ENCODE peak calls at places on chromosomes 6 and 20, in six cellular contexts. One of them, this sample, is unnamed.

GRCh38 chr6:81753709-81754678 is 1.5 kb upstream of the TENT5A start:
- DNase-seq in heart right ventricle: peak; percentile 87
- DNase-seq in sigmoid colon: peak; percentile 95
- DNase-seq in upper lobe of right lung: peak; percentile 94
- DNase-seq in heart left ventricle: peak; percentile 92
- DNase-seq in psoas muscle: peak; percentile 92
- DNase-seq in this sample: peak; percentile 95

GRCh38 chr6:134422426-134423231 is 104.7 kb upstream of the SGK1 start:
- DNase-seq in heart right ventricle: no peak
- DNase-seq in sigmoid colon: no peak
- DNase-seq in upper lobe of right lung: no peak
- DNase-seq in heart left ventricle: no peak
- DNase-seq in psoas muscle: no peak
- DNase-seq in this sample: no peak

GRCh38 chr6:136087986-136088385 is 162.1 kb downstream of the MTFR2 start:
- DNase-seq in heart right ventricle: no peak
- DNase-seq in sigmoid colon: no peak
- DNase-seq in upper lobe of right lung: no peak
- DNase-seq in heart left ventricle: no peak
- DNase-seq in psoas muscle: no peak
- DNase-seq in this sample: no peak

GRCh38 chr6:81767163-81768000 is 14.9 kb upstream of the TENT5A start:
- DNase-seq in heart right ventricle: no peak
- DNase-seq in sigmoid colon: no peak
- DNase-seq in upper lobe of right lung: no peak
- DNase-seq in heart left ventricle: no peak
- DNase-seq in psoas muscle: no peak
- DNase-seq in this sample: no peak

GRCh38 chr6:1496092-1496491 is 106.7 kb downstream of the FOXF2 start:
- DNase-seq in heart right ventricle: no peak
- DNase-seq in sigmoid colon: no peak
- DNase-seq in upper lobe of right lung: no peak
- DNase-seq in heart left ventricle: no peak
- DNase-seq in psoas muscle: no peak
- DNase-seq in this sample: no peak

GRCh38 chr6:122491915-122492537 is 20.4 kb upstream of the SERINC1 start:
- DNase-seq in heart right ventricle: peak; percentile 37
- DNase-seq in sigmoid colon: peak; percentile 76
- DNase-seq in upper lobe of right lung: peak; percentile 75
- DNase-seq in heart left ventricle: peak; percentile 58
- DNase-seq in psoas muscle: peak; percentile 69
- DNase-seq in this sample: no peak

GRCh38 chr20:41645372-41645771 is 27.2 kb upstream of the CHD6 start:
- DNase-seq in heart right ventricle: no peak
- DNase-seq in sigmoid colon: no peak
- DNase-seq in upper lobe of right lung: no peak
- DNase-seq in heart left ventricle: no peak
- DNase-seq in psoas muscle: no peak
- DNase-seq in this sample: no peak

GRCh38 chr6:53294095-53294494 is 54.7 kb downstream of the ELOVL5 start:
- DNase-seq in heart right ventricle: no peak
- DNase-seq in sigmoid colon: no peak
- DNase-seq in upper lobe of right lung: no peak
- DNase-seq in heart left ventricle: no peak
- DNase-seq in psoas muscle: no peak
- DNase-seq in this sample: no peak

GRCh38 chr6:122033564-122034181 is 365.8 kb upstream of the HSF2 start:
- DNase-seq in heart right ventricle: no peak
- DNase-seq in sigmoid colon: no peak
- DNase-seq in upper lobe of right lung: no peak
- DNase-seq in heart left ventricle: no peak
- DNase-seq in psoas muscle: no peak
- DNase-seq in this sample: no peak

GRCh38 chr20:61927826-61928541 is 137.7 kb downstream of the TAF4 start:
- DNase-seq in heart right ventricle: peak; percentile 8
- DNase-seq in sigmoid colon: no peak
- DNase-seq in upper lobe of right lung: peak; percentile 56
- DNase-seq in heart left ventricle: peak; percentile 58
- DNase-seq in psoas muscle: peak; percentile 24
- DNase-seq in this sample: peak; percentile 65

GRCh38 chr20:20759132-20759531 is 46.7 kb upstream of the RALGAPA2 start:
- DNase-seq in heart right ventricle: no peak
- DNase-seq in sigmoid colon: no peak
- DNase-seq in upper lobe of right lung: no peak
- DNase-seq in heart left ventricle: no peak
- DNase-seq in psoas muscle: no peak
- DNase-seq in this sample: no peak

GRCh38 chr20:48703107-48703506 is 124.7 kb downstream of the PREX1 start:
- DNase-seq in heart right ventricle: peak; percentile 69
- DNase-seq in sigmoid colon: peak; percentile 60
- DNase-seq in upper lobe of right lung: peak; percentile 50
- DNase-seq in heart left ventricle: peak; percentile 77
- DNase-seq in psoas muscle: peak; percentile 67
- DNase-seq in this sample: no peak

GRCh38 chr6:53366128-53366527 is 17.4 kb upstream of the ELOVL5 start:
- DNase-seq in heart right ventricle: no peak
- DNase-seq in sigmoid colon: no peak
- DNase-seq in upper lobe of right lung: no peak
- DNase-seq in heart left ventricle: no peak
- DNase-seq in psoas muscle: no peak
- DNase-seq in this sample: no peak

GRCh38 chr6:158125271-158125670 is 42.8 kb downstream of the SERAC1 start:
- DNase-seq in heart right ventricle: no peak
- DNase-seq in sigmoid colon: no peak
- DNase-seq in upper lobe of right lung: no peak
- DNase-seq in heart left ventricle: no peak
- DNase-seq in psoas muscle: no peak
- DNase-seq in this sample: no peak

GRCh38 chr6:151330130-151330715 is 61.1 kb downstream of the ZBTB2 start:
- DNase-seq in heart right ventricle: no peak
- DNase-seq in sigmoid colon: no peak
- DNase-seq in upper lobe of right lung: no peak
- DNase-seq in heart left ventricle: no peak
- DNase-seq in psoas muscle: no peak
- DNase-seq in this sample: no peak

GRCh38 chr6:122622404-122622938 is 12.3 kb downstream of the PKIB start:
- DNase-seq in heart right ventricle: no peak
- DNase-seq in sigmoid colon: no peak
- DNase-seq in upper lobe of right lung: no peak
- DNase-seq in heart left ventricle: no peak
- DNase-seq in psoas muscle: no peak
- DNase-seq in this sample: no peak

GRCh38 chr6:120779441-120779840 is 554.8 kb downstream of the TBC1D32 start:
- DNase-seq in heart right ventricle: no peak
- DNase-seq in sigmoid colon: no peak
- DNase-seq in upper lobe of right lung: peak; percentile 46
- DNase-seq in heart left ventricle: peak; percentile 18
- DNase-seq in psoas muscle: no peak
- DNase-seq in this sample: peak; percentile 46

GRCh38 chr20:60246751-60247150 is 288.5 kb downstream of the CDH26 start:
- DNase-seq in heart right ventricle: no peak
- DNase-seq in sigmoid colon: peak; percentile 32
- DNase-seq in upper lobe of right lung: no peak
- DNase-seq in heart left ventricle: no peak
- DNase-seq in psoas muscle: no peak
- DNase-seq in this sample: no peak

GRCh38 chr6:78526432-78526831 is 340.9 kb upstream of the IRAK1BP1 start:
- DNase-seq in heart right ventricle: no peak
- DNase-seq in sigmoid colon: no peak
- DNase-seq in upper lobe of right lung: no peak
- DNase-seq in heart left ventricle: no peak
- DNase-seq in psoas muscle: no peak
- DNase-seq in this sample: no peak

GRCh38 chr6:122831511-122831910 is 42.5 kb downstream of the SMPDL3A start:
- DNase-seq in heart right ventricle: no peak
- DNase-seq in sigmoid colon: no peak
- DNase-seq in upper lobe of right lung: no peak
- DNase-seq in heart left ventricle: no peak
- DNase-seq in psoas muscle: no peak
- DNase-seq in this sample: no peak

GRCh38 chr20:51008718-51009117 is 14.2 kb downstream of the KCNG1 start:
- DNase-seq in heart right ventricle: no peak
- DNase-seq in sigmoid colon: no peak
- DNase-seq in upper lobe of right lung: no peak
- DNase-seq in heart left ventricle: no peak
- DNase-seq in psoas muscle: no peak
- DNase-seq in this sample: no peak

GRCh38 chr20:19816386-19816785 is 58.3 kb downstream of the RIN2 start:
- DNase-seq in heart right ventricle: no peak
- DNase-seq in sigmoid colon: no peak
- DNase-seq in upper lobe of right lung: no peak
- DNase-seq in heart left ventricle: no peak
- DNase-seq in psoas muscle: no peak
- DNase-seq in this sample: no peak

GRCh38 chr20:37390891-37391525 is 45.1 kb downstream of the SRC start:
- DNase-seq in heart right ventricle: no peak
- DNase-seq in sigmoid colon: peak; percentile 67
- DNase-seq in upper lobe of right lung: peak; percentile 38
- DNase-seq in heart left ventricle: peak; percentile 44
- DNase-seq in psoas muscle: peak; percentile 37
- DNase-seq in this sample: peak; percentile 52

GRCh38 chr6:81491486-81492101 is 260.9 kb downstream of the TENT5A start:
- DNase-seq in heart right ventricle: no peak
- DNase-seq in sigmoid colon: no peak
- DNase-seq in upper lobe of right lung: no peak
- DNase-seq in heart left ventricle: no peak
- DNase-seq in psoas muscle: no peak
- DNase-seq in this sample: no peak

GRCh38 chr6:81998432-81998831 is 246.0 kb upstream of the TENT5A start:
- DNase-seq in heart right ventricle: no peak
- DNase-seq in sigmoid colon: no peak
- DNase-seq in upper lobe of right lung: no peak
- DNase-seq in heart left ventricle: no peak
- DNase-seq in psoas muscle: no peak
- DNase-seq in this sample: no peak

GRCh38 chr6:104816141-104816540 is 43.6 kb downstream of the HACE1 start:
- DNase-seq in heart right ventricle: no peak
- DNase-seq in sigmoid colon: no peak
- DNase-seq in upper lobe of right lung: no peak
- DNase-seq in heart left ventricle: no peak
- DNase-seq in psoas muscle: no peak
- DNase-seq in this sample: no peak

GRCh38 chr20:2822073-2822472 is 5.9 kb downstream of the TMEM239 start:
- DNase-seq in heart right ventricle: no peak
- DNase-seq in sigmoid colon: no peak
- DNase-seq in upper lobe of right lung: no peak
- DNase-seq in heart left ventricle: no peak
- DNase-seq in psoas muscle: no peak
- DNase-seq in this sample: peak; percentile 31

GRCh38 chr6:116945809-116946208 is 68.8 kb downstream of the RFX6 start:
- DNase-seq in heart right ventricle: no peak
- DNase-seq in sigmoid colon: no peak
- DNase-seq in upper lobe of right lung: no peak
- DNase-seq in heart left ventricle: no peak
- DNase-seq in psoas muscle: no peak
- DNase-seq in this sample: no peak

GRCh38 chr6:94956910-94957309 is 620.4 kb upstream of the MANEA start:
- DNase-seq in heart right ventricle: no peak
- DNase-seq in sigmoid colon: no peak
- DNase-seq in upper lobe of right lung: no peak
- DNase-seq in heart left ventricle: no peak
- DNase-seq in psoas muscle: no peak
- DNase-seq in this sample: no peak

GRCh38 chr6:24960991-24961475 is 25.3 kb upstream of the RIPOR2 start:
- DNase-seq in heart right ventricle: no peak
- DNase-seq in sigmoid colon: no peak
- DNase-seq in upper lobe of right lung: no peak
- DNase-seq in heart left ventricle: no peak
- DNase-seq in psoas muscle: no peak
- DNase-seq in this sample: no peak

GRCh38 chr20:3819413-3820047 is 817 bp upstream of the AP5S1 start:
- DNase-seq in heart right ventricle: no peak
- DNase-seq in sigmoid colon: peak; percentile 72
- DNase-seq in upper lobe of right lung: no peak
- DNase-seq in heart left ventricle: no peak
- DNase-seq in psoas muscle: no peak
- DNase-seq in this sample: peak; percentile 71

GRCh38 chr20:51428451-51429143 is 113.9 kb downstream of the NFATC2 start:
- DNase-seq in heart right ventricle: peak; percentile 53
- DNase-seq in sigmoid colon: peak; percentile 85
- DNase-seq in upper lobe of right lung: peak; percentile 74
- DNase-seq in heart left ventricle: peak; percentile 79
- DNase-seq in psoas muscle: no peak
- DNase-seq in this sample: peak; percentile 74

GRCh38 chr6:22605736-22606135 is 36.4 kb downstream of the HDGFL1 start:
- DNase-seq in heart right ventricle: no peak
- DNase-seq in sigmoid colon: no peak
- DNase-seq in upper lobe of right lung: no peak
- DNase-seq in heart left ventricle: no peak
- DNase-seq in psoas muscle: no peak
- DNase-seq in this sample: no peak

GRCh38 chr6:137219664-137220252 is 573 bp upstream of the IFNGR1 start:
- DNase-seq in heart right ventricle: no peak
- DNase-seq in sigmoid colon: no peak
- DNase-seq in upper lobe of right lung: no peak
- DNase-seq in heart left ventricle: no peak
- DNase-seq in psoas muscle: no peak
- DNase-seq in this sample: no peak
- TF ChIP-seq CTCF in heart right ventricle: no peak
- TF ChIP-seq CTCF in sigmoid colon: no peak
- TF ChIP-seq CTCF in upper lobe of right lung: no peak
- TF ChIP-seq CTCF in heart left ventricle: no peak
- TF ChIP-seq CTCF in psoas muscle: no peak
- TF ChIP-seq CTCF in this sample: no peak

GRCh38 chr6:41228616-41229015 is 467 bp downstream of the TREML4 start:
- DNase-seq in heart right ventricle: no peak
- DNase-seq in sigmoid colon: no peak
- DNase-seq in upper lobe of right lung: no peak
- DNase-seq in heart left ventricle: no peak
- DNase-seq in psoas muscle: no peak
- DNase-seq in this sample: no peak
- TF ChIP-seq CTCF in heart right ventricle: no peak
- TF ChIP-seq CTCF in sigmoid colon: no peak
- TF ChIP-seq CTCF in upper lobe of right lung: no peak
- TF ChIP-seq CTCF in heart left ventricle: no peak
- TF ChIP-seq CTCF in psoas muscle: no peak
- TF ChIP-seq CTCF in this sample: no peak

GRCh38 chr20:34579191-34579661 is 20.7 kb downstream of the MAP1LC3A start:
- DNase-seq in heart right ventricle: peak; percentile 56
- DNase-seq in sigmoid colon: no peak
- DNase-seq in upper lobe of right lung: no peak
- DNase-seq in heart left ventricle: no peak
- DNase-seq in psoas muscle: peak; percentile 82
- DNase-seq in this sample: peak; percentile 77
- TF ChIP-seq CTCF in heart right ventricle: no peak
- TF ChIP-seq CTCF in sigmoid colon: peak; percentile 33
- TF ChIP-seq CTCF in upper lobe of right lung: peak; percentile 38
- TF ChIP-seq CTCF in heart left ventricle: peak; percentile 68
- TF ChIP-seq CTCF in psoas muscle: peak; percentile 55
- TF ChIP-seq CTCF in this sample: peak; percentile 51

DNA sequence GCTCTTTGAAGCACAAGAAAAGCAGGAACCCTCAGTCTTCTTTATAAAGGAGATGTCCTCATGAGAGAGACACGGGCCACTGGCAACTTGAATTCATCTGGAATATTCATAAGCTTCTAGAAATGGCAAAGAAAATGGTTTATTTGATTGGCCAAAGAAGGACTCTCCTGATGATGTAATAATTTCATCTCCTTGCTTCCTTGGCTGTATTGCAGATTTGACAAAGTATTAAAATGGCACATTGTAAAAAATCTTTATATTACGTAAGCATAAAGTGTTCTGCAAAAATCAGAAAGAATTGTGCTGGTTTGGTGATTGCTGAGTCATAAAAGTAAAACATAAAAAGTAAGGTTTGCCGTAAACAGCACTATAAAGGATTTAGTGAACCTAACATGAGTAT is 255.9 kb upstream of the RREB1 start:
- DNase-seq in heart right ventricle: no peak
- DNase-seq in sigmoid colon: no peak
- DNase-seq in upper lobe of right lung: no peak
- DNase-seq in heart left ventricle: no peak
- DNase-seq in psoas muscle: no peak
- DNase-seq in this sample: no peak
- TF ChIP-seq CTCF in heart right ventricle: no peak
- TF ChIP-seq CTCF in sigmoid colon: no peak
- TF ChIP-seq CTCF in upper lobe of right lung: no peak
- TF ChIP-seq CTCF in heart left ventricle: no peak
- TF ChIP-seq CTCF in psoas muscle: no peak
- TF ChIP-seq CTCF in this sample: no peak